ENCODE peak calls at places on chromosomes 3 and 15, in nine cellular contexts. O is cardiac muscle cell; I is heart right ventricle; H is AG09319; D is stimulated activated CD8-positive, alpha-beta memory T cell treated with anti-CD3 and anti-CD28 coated beads, Interleukin-4, amount 100 ng/mL, for 24 hours; Y is Calu3; E is HFFc6; X is GM10248; J is K562. Q is an unnamed sample.
A peak's percentile ranks its signal among the peaks of the same experiment; 100 is the strongest.

GRCh38 chr3:100533176-100533575 is 40.8 kb downstream of the TMEM45A start:
- DNase-seq in I (no peak), E (peak; percentile 70), H (peak; percentile 56), X (no peak), J (no peak), D (no peak), Y (no peak), O (no peak), Q (no peak)

GRCh38 chr3:16633948-16634347 is 28.7 kb upstream of the DAZL start:
- DNase-seq in X (peak; percentile 23), I (no peak), Y (no peak), E (no peak), D (no peak), J (no peak), O (no peak), H (no peak), Q (no peak)

GRCh38 chr3:48518069-48518468 is 14.1 kb upstream of the SHISA5 start:
- DNase-seq in O (no peak), J (no peak), E (no peak), I (no peak), X (no peak), D (no peak), H (no peak), Y (no peak), Q (no peak)

GRCh38 chr3:141835557-141836224 is 40.8 kb upstream of the ATP1B3 start:
- DNase-seq in D (no peak), H (no peak), J (no peak), E (no peak), O (no peak), Y (no peak), X (no peak), I (no peak), Q (no peak)

GRCh38 chr3:14231998-14232501 is 53.4 kb downstream of the LSM3 start:
- DNase-seq in I (no peak), X (no peak), D (no peak), J (no peak), E (peak; percentile 53), Y (no peak), O (no peak), H (no peak), Q (no peak)

GRCh38 chr3:30017882-30018281 is 588.5 kb upstream of the TGFBR2 start:
- DNase-seq in J (no peak), I (no peak), O (no peak), X (no peak), E (no peak), D (no peak), Y (peak; percentile 11), H (no peak), Q (no peak)

GRCh38 chr3:114336857-114337256 is 43.0 kb downstream of the TIGIT start:
- DNase-seq in O (no peak), I (no peak), Y (no peak), D (no peak), H (no peak), X (no peak), E (no peak), J (no peak), Q (no peak)

GRCh38 chr15:20352241-20353200 is 189.1 kb downstream of the GOLGA6L6 start:
- DNase-seq in I (no peak), D (no peak), E (no peak), Y (no peak), J (no peak), H (no peak), O (no peak), X (peak; percentile 32), Q (no peak)

GRCh38 chr15:33701304-33701696 is 267.0 kb upstream of the CHRM5 start:
- DNase-seq in D (no peak), E (no peak), I (no peak), O (no peak), J (no peak), Y (no peak), X (no peak), H (no peak), Q (peak; percentile 8)

GRCh38 chr3:117955196-117955595 is 1079.5 kb downstream of the IGSF11 start:
- DNase-seq in D (no peak), Y (no peak), I (no peak), X (no peak), E (no peak), J (no peak), H (no peak), O (no peak), Q (no peak)

GRCh38 chr3:17749705-17750293 is 7.4 kb upstream of the TBC1D5 start:
- DNase-seq in O (no peak), X (no peak), I (no peak), D (no peak), J (no peak), E (no peak), H (no peak), Y (no peak), Q (no peak)

GRCh38 chr3:52507359-52507758 is 12.2 kb downstream of the STAB1 start:
- DNase-seq in Y (peak; percentile 22), D (no peak), E (peak; percentile 75), O (peak; percentile 27), J (no peak), I (no peak), H (no peak), X (no peak), Q (peak; percentile 84)

GRCh38 chr3:101036213-101036618 is 43.0 kb upstream of the ABI3BP start:
- DNase-seq in Y (peak; percentile 75), I (no peak), D (no peak), E (peak; percentile 97), H (peak; percentile 75), X (no peak), J (no peak), O (peak; percentile 94), Q (peak; percentile 95)

GRCh38 chr3:118117061-118117460 is 917.6 kb downstream of the IGSF11 start:
- DNase-seq in H (no peak), E (no peak), D (no peak), O (no peak), X (no peak), Y (no peak), J (no peak), I (no peak), Q (no peak)

GRCh38 chr3:158801200-158801599 is 654 bp upstream of the MFSD1 start:
- DNase-seq in X (peak; percentile 22), O (peak; percentile 34), H (no peak), Y (no peak), I (no peak), D (no peak), E (peak; percentile 6), J (no peak), Q (peak; percentile 27)

GRCh38 chr3:146250449-146251382 is at the start of gene PLSCR4:
- DNase-seq in X (peak; percentile 32), Y (peak; percentile 77), O (peak; percentile 97), D (no peak), E (peak; percentile 21), H (peak; percentile 61), J (peak; percentile 69), I (peak; percentile 86), Q (peak; percentile 81)

GRCh38 chr3:86990734-86991481 is at the start of gene VGLL3:
- DNase-seq in D (no peak), E (peak; percentile 84), X (peak; percentile 15), O (peak; percentile 94), H (peak; percentile 78), Y (peak; percentile 84), I (peak; percentile 72), J (no peak), Q (peak; percentile 97)

GRCh38 chr15:42707068-42707467 is 29.9 kb downstream of the CDAN1 start:
- DNase-seq in X (no peak), I (no peak), E (no peak), J (no peak), O (peak; percentile 23), Y (no peak), D (no peak), H (no peak), Q (peak; percentile 28)

GRCh38 chr3:119175869-119176756 is 2.7 kb downstream of the UPK1B start:
- DNase-seq in I (no peak), D (no peak), Y (peak; percentile 66), H (no peak), X (no peak), E (no peak), J (no peak), O (peak; percentile 29), Q (peak; percentile 29)

GRCh38 chr3:19206540-19206939 is 58.2 kb downstream of the KCNH8 start:
- DNase-seq in Y (no peak), O (no peak), J (no peak), E (no peak), D (no peak), X (no peak), I (no peak), H (no peak), Q (no peak)

GRCh38 chr3:123054422-123054821 is 12.4 kb upstream of the PDIA5 start:
- DNase-seq in Y (no peak), I (no peak), X (no peak), O (no peak), D (no peak), J (no peak), E (no peak), H (no peak), Q (no peak)

GRCh38 chr3:130433306-130433705 is 83.7 kb upstream of the COL6A6 start:
- DNase-seq in I (no peak), O (no peak), E (no peak), J (peak; percentile 50), H (no peak), Y (no peak), X (no peak), D (no peak), Q (no peak)

GRCh38 chr15:42696626-42697025 is 40.3 kb downstream of the CDAN1 start:
- DNase-seq in O (no peak), D (no peak), E (no peak), X (no peak), J (no peak), I (no peak), Y (no peak), H (no peak), Q (no peak)

GRCh38 chr15:68271854-68272471 is 5.6 kb upstream of the FEM1B start:
- DNase-seq in O (peak; percentile 46), E (peak; percentile 83), D (no peak), Y (peak; percentile 63), X (no peak), J (no peak), I (peak; percentile 17), H (no peak), Q (peak; percentile 87)

GRCh38 chr3:80142714-80143113 is 374.9 kb upstream of the ROBO1 start:
- DNase-seq in I (no peak), O (no peak), X (no peak), E (no peak), D (no peak), J (no peak), H (no peak), Y (no peak), Q (no peak)